ENCODE peak calls at places on chromosomes 16 and 17, in nine cellular contexts. M is hippocampal formation, L is AG10803, V is HepG2, C is GM12865, Q is A549, F is colonic mucosa, B is skeletal muscle cell, Y is NCI-H524. T is an unnamed sample.

GRCh38 chr16:29811170-29811895 is 660 bp upstream of the PRRT2 start:
- DNase-seq in M (peak), L (peak), V (peak), C (peak), Q (peak), F (peak), B (peak), Y (peak), T (peak)

GRCh38 chr16:48611329-48612137 is 1.6 kb upstream of the N4BP1 start:
- DNase-seq in M (no peak), L (no peak), V (peak), C (peak), Q (no peak), F (peak), B (no peak), Y (peak), T (peak)

GRCh38 chr16:50400967-50401348 is 32.2 kb upstream of the BRD7 start:
- DNase-seq in M (no peak), L (no peak), V (no peak), C (no peak), Q (no peak), F (no peak), B (no peak), Y (no peak), T (no peak)

GRCh38 chr16:852451-853185 is 52.1 kb upstream of the GNG13 start:
- DNase-seq in M (peak), L (no peak), V (no peak), C (no peak), Q (no peak), F (no peak), B (no peak), Y (no peak), T (no peak)

GRCh38 chr16:70746708-70747424 is 54.1 kb downstream of the VAC14 start:
- DNase-seq in M (no peak), L (peak), V (peak), C (peak), Q (peak), F (peak), B (peak), Y (no peak), T (no peak)

GRCh38 chr17:14840616-14841231 is 424.4 kb downstream of the PMP22 start:
- DNase-seq in M (no peak), L (peak), V (no peak), C (no peak), Q (no peak), F (no peak), B (peak), Y (no peak), T (no peak)

GRCh38 chr16:13873835-13874438 is 46.0 kb upstream of the ERCC4 start:
- DNase-seq in M (peak), L (peak), V (peak), C (peak), Q (peak), F (no peak), B (no peak), Y (peak), T (no peak)

GRCh38 chr17:77834170-77835115 is 124.1 kb upstream of the TNRC6C start:
- DNase-seq in M (no peak), L (peak), V (peak), C (peak), Q (peak), F (no peak), B (peak), Y (no peak), T (peak)

GRCh38 chr16:13923703-13924298 is 3.8 kb downstream of the ERCC4 start:
- DNase-seq in M (peak), L (peak), V (peak), C (peak), Q (peak), F (no peak), B (peak), Y (peak), T (peak)

GRCh38 chr17:77117415-77117814 is 23.4 kb upstream of the SEC14L1 start:
- DNase-seq in M (no peak), L (peak), V (no peak), C (no peak), Q (no peak), F (no peak), B (no peak), Y (no peak), T (no peak)

GRCh38 chr17:27573548-27573947 is 57.4 kb upstream of the LGALS9 start:
- DNase-seq in M (no peak), L (no peak), V (no peak), C (no peak), Q (no peak), F (no peak), B (no peak), Y (no peak), T (no peak)

GRCh38 chr16:56547120-56547948 is 17.5 kb upstream of the MT4 start:
- DNase-seq in M (peak), L (peak), V (no peak), C (no peak), Q (no peak), F (no peak), B (peak), Y (peak), T (no peak)

GRCh38 chr17:60065867-60066266 is 12.9 kb downstream of the HEATR6 start:
- DNase-seq in M (no peak), L (no peak), V (no peak), C (no peak), Q (no peak), F (no peak), B (no peak), Y (no peak), T (no peak)

GRCh38 chr17:48725005-48725293 is 2.0 kb downstream of the PRAC2 start:
- DNase-seq in M (no peak), L (no peak), V (no peak), C (no peak), Q (no peak), F (peak), B (no peak), Y (no peak), T (no peak)

GRCh38 chr17:79510071-79510470 is 100.8 kb downstream of the RBFOX3 start:
- DNase-seq in M (no peak), L (no peak), V (no peak), C (no peak), Q (no peak), F (no peak), B (no peak), Y (no peak), T (no peak)

GRCh38 chr17:82568997-82569393 is 49.5 kb downstream of the FOXK2 start:
- DNase-seq in M (no peak), L (no peak), V (no peak), C (no peak), Q (no peak), F (no peak), B (no peak), Y (no peak), T (no peak)

GRCh38 chr16:49856741-49857330 is 924 bp upstream of the ZNF423 start:
- DNase-seq in M (peak), L (peak), V (peak), C (peak), Q (peak), F (peak), B (peak), Y (peak), T (peak)

GRCh38 chr17:72419866-72420774 is 299.3 kb downstream of the SOX9 start:
- DNase-seq in M (no peak), L (no peak), V (no peak), C (peak), Q (no peak), F (peak), B (no peak), Y (peak), T (peak)

GRCh38 chr17:59498421-59499307 is 66.7 kb upstream of the DHX40 start:
- DNase-seq in M (no peak), L (peak), V (peak), C (no peak), Q (no peak), F (no peak), B (no peak), Y (peak), T (no peak)

GRCh38 chr17:10618202-10618635 is 38.9 kb downstream of the MYH3 start:
- DNase-seq in M (peak), L (peak), V (peak), C (peak), Q (peak), F (peak), B (no peak), Y (peak), T (peak)

GRCh38 chr17:80990921-80991644 is 558 bp upstream of the CHMP6 start:
- DNase-seq in M (no peak), L (no peak), V (peak), C (no peak), Q (no peak), F (peak), B (no peak), Y (no peak), T (peak)

GRCh38 chr16:12874135-12874534 is 27.3 kb upstream of the SHISA9 start:
- DNase-seq in M (no peak), L (peak), V (no peak), C (no peak), Q (peak), F (no peak), B (peak), Y (no peak), T (no peak)

GRCh38 chr17:12567077-12568053 is 98.3 kb upstream of the MYOCD start:
- DNase-seq in M (no peak), L (no peak), V (no peak), C (no peak), Q (no peak), F (no peak), B (no peak), Y (no peak), T (no peak)

GRCh38 chr16:9275386-9275785 is 183.9 kb downstream of the HAPSTR1 start:
- DNase-seq in M (no peak), L (no peak), V (no peak), C (no peak), Q (no peak), F (no peak), B (no peak), Y (no peak), T (no peak)

GRCh38 chr17:43367588-43368242 is 31.1 kb upstream of the ARL4D start:
- DNase-seq in M (peak), L (peak), V (peak), C (peak), Q (peak), F (no peak), B (peak), Y (peak), T (peak)

GRCh38 chr17:412211-413015 is 59.8 kb upstream of the RPH3AL start:
- DNase-seq in M (peak), L (peak), V (peak), C (peak), Q (peak), F (peak), B (peak), Y (peak), T (peak)

GRCh38 chr17:73293031-73293430 is 18.8 kb downstream of the CDC42EP4 start:
- DNase-seq in M (no peak), L (no peak), V (no peak), C (no peak), Q (no peak), F (no peak), B (no peak), Y (no peak), T (no peak)

GRCh38 chr17:79892457-79893236 is 53.4 kb upstream of the CBX4 start:
- DNase-seq in M (no peak), L (no peak), V (no peak), C (no peak), Q (no peak), F (peak), B (no peak), Y (no peak), T (no peak)

GRCh38 chr16:57141822-57142631 is 43.8 kb downstream of the PSME3IP1 start:
- DNase-seq in M (peak), L (no peak), V (no peak), C (peak), Q (no peak), F (no peak), B (no peak), Y (no peak), T (peak)

GRCh38 chr17:36544049-36544319 is 735 bp upstream of the GGNBP2 start:
- DNase-seq in M (no peak), L (peak), V (peak), C (peak), Q (peak), F (no peak), B (peak), Y (peak), T (peak)

GRCh38 chr17:13996758-13997157 is 72.5 kb upstream of the COX10 start:
- DNase-seq in M (no peak), L (peak), V (no peak), C (no peak), Q (no peak), F (no peak), B (no peak), Y (no peak), T (no peak)

GRCh38 chr17:80028030-80028429 is 7.6 kb downstream of the TBC1D16 start:
- DNase-seq in M (no peak), L (no peak), V (no peak), C (no peak), Q (no peak), F (no peak), B (no peak), Y (no peak), T (no peak)

GRCh38 chr16:50310308-50311133 is 44.2 kb downstream of the ADCY7 start:
- DNase-seq in M (no peak), L (no peak), V (peak), C (no peak), Q (no peak), F (no peak), B (no peak), Y (no peak), T (no peak)